ENCODE peak calls at places on chromosome 9, in six cellular contexts. H is sigmoid colon, K is aorta, F is heart left ventricle, B is transverse colon, U is psoas muscle. A is an unnamed sample. For H3K4me1, the result is how much of the 10 kb centered on the place peaks cover.

GRCh38 chr9:73042155-73042554 is 89.3 kb upstream of the ALDH1A1 start:
- DNase-seq in B (no peak), U (no peak), H (no peak), F (no peak), K (no peak), A (no peak)

GRCh38 chr9:27278374-27278773 is 18.6 kb downstream of the EQTN start:
- DNase-seq in U (no peak), F (no peak), B (no peak), K (no peak), H (no peak), A (no peak)

GRCh38 chr9:113807173-113808061 is 68.7 kb upstream of the ZNF618 start:
- DNase-seq in K (no peak), B (peak), F (no peak), U (no peak), H (peak), A (no peak)

GRCh38 chr9:125908138-125908537 is 161.0 kb downstream of the PBX3 start:
- DNase-seq in B (no peak), F (no peak), H (no peak), K (no peak), U (no peak), A (no peak)

GRCh38 chr9:10411272-10411671 is 201.5 kb downstream of the PTPRD start:
- DNase-seq in F (no peak), B (no peak), K (no peak), H (no peak), U (no peak), A (no peak)

GRCh38 chr9:13718539-13718938 is 439.0 kb upstream of the MPDZ start:
- DNase-seq in B (no peak), K (no peak), U (no peak), H (no peak), F (no peak), A (no peak)

GRCh38 chr9:129560849-129561248 is 60.1 kb downstream of the C9orf50 start:
- DNase-seq in B (no peak), K (no peak), F (no peak), H (no peak), U (no peak), A (no peak)

GRCh38 chr9:136859821-136860269 is 6.3 kb downstream of the EDF1 start:
- DNase-seq in B (peak), K (no peak), H (peak), F (no peak), U (no peak), A (no peak)

GRCh38 chr9:124778575-124779367 is 1.8 kb downstream of the OLFML2A start:
- DNase-seq in U (no peak), K (peak), H (peak), F (no peak), B (no peak), A (no peak)

GRCh38 chr9:110750272-110750671 is 81.7 kb downstream of the MUSK start:
- DNase-seq in U (peak), B (peak), F (peak), H (peak), K (peak), A (no peak)

GRCh38 chr9:96417610-96418073 is 528 bp downstream of the ZNF367 start:
- DNase-seq in K (peak), H (peak), F (peak), B (peak), U (peak), A (no peak)

GRCh38 chr9:23677446-23677845 is 148.6 kb downstream of the ELAVL2 start:
- DNase-seq in K (no peak), H (no peak), U (no peak), B (no peak), F (no peak), A (no peak)

GRCh38 chr9:97853844-97854695 is 1.0 kb downstream of the FOXE1 start:
- DNase-seq in B (no peak), U (no peak), H (no peak), F (no peak), K (no peak), A (no peak)

GRCh38 chr9:129491486-129491855 is 129.4 kb downstream of the C9orf50 start:
- DNase-seq in B (peak), H (peak), K (peak), F (peak), U (peak), A (no peak)

GRCh38 chr9:118829334-118829733 is 539.9 kb downstream of the BRINP1 start:
- DNase-seq in H (no peak), F (no peak), B (no peak), U (no peak), K (no peak), A (no peak)

GRCh38 chr9:112939418-112939817 is 48.7 kb upstream of the SLC46A2 start:
- DNase-seq in F (no peak), U (no peak), K (no peak), B (no peak), H (no peak), A (no peak)

GRCh38 chr9:77514886-77515711 is 133.0 kb downstream of the GNA14 start:
- DNase-seq in U (no peak), F (no peak), B (no peak), K (no peak), H (no peak), A (no peak)

GRCh38 chr9:115593587-115594091 is 475.7 kb upstream of the TNC start:
- DNase-seq in K (no peak), H (no peak), U (no peak), B (no peak), F (no peak), A (no peak)

GRCh38 chr9:116250881-116251280 is 97.3 kb downstream of the PAPPA start:
- DNase-seq in H (no peak), F (no peak), U (no peak), B (no peak), K (no peak), A (no peak)

GRCh38 chr9:129624947-129625346 is 1.0 kb upstream of the NTMT1 start:
- DNase-seq in B (no peak), K (no peak), U (no peak), H (no peak), F (no peak), A (no peak)

GRCh38 chr9:96022445-96023031 is 147.0 kb downstream of the ERCC6L2 start:
- DNase-seq in K (no peak), U (no peak), H (no peak), F (peak), B (peak), A (no peak)

GRCh38 chr9:123322771-123323481 is 33.1 kb upstream of the CRB2 start:
- DNase-seq in U (no peak), F (no peak), H (no peak), K (no peak), B (peak), A (no peak)

DNA sequence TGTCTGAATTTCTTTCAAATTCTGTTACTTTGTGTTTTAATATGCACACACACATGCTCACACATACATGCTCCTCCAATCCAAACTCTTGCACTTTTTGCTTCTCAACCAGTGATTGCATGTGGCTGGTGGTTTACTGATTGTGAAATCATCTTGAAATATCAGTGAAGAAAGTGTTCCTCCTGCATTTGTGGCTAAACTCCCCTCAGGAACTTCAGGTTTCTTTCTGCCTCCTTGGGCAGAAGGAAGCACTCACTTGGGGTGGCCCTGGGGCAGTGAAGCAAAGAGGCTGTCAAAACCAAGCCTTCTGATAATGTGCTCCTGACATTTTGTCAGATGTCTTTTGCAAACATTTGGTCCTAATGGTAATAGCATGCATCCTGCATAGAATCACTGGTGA is 377.3 kb upstream of the KLF4 start:
- DNase-seq in F (no peak), B (no peak), U (no peak), K (no peak), H (no peak), A (no peak)
- H3K4me1 ChIP-seq in F (under half), B (under half), U (under half), K (under half), H (under half), A (under half)

GRCh38 chr9:93129691-93130500 is 4.2 kb downstream of the NINJ1 start:
- DNase-seq in F (peak), K (no peak), B (peak), H (peak), U (peak), A (no peak)

GRCh38 chr9:93131599-93132286 is 2.3 kb downstream of the NINJ1 start:
- DNase-seq in F (no peak), K (no peak), B (peak), U (no peak), H (no peak), A (no peak)

GRCh38 chr9:93129286-93129685 is 4.8 kb downstream of the NINJ1 start:
- DNase-seq in B (peak), H (peak), F (peak), U (no peak), K (peak), A (no peak)

GRCh38 chr9:93132287-93132927 is 1.6 kb downstream of the NINJ1 start:
- DNase-seq in H (peak), F (peak), U (no peak), K (no peak), B (peak), A (peak)

DNA sequence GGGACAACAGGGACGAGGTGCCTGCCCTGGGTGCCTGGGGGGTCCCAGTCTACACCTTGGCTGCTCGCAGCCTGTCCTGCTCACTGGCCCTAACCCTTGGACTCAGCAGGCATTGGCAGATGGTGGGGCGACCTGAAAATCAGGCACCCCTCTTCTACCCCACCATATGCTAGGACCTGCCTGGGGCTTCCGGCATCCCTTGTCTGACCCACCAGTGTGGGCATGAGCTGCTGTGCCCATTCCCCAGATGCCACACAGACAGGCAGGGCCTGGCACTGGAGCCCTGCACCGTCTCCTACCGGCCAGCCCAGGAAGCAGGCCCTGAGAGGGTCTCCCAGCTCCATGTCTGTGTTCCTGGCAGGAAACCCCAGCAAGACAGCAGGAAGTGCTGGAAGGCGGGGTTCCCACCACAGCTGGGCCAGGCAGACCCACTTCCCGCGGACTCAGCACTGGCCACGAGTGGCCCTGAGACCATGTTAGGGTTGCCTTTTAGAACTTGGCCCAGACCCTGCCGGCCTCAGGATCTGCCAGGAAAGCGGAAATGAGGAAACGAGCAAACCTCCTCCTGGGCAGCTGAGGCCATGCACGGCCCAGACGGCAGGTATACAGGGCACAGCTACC is 3.1 kb downstream of the NINJ1 start:
- DNase-seq in F (peak), K (no peak), H (peak), B (peak), U (peak), A (no peak)
- H3K27ac ChIP-seq in F (peak), K (no peak), H (peak), B (peak), U (peak), A (no peak)

DNA sequence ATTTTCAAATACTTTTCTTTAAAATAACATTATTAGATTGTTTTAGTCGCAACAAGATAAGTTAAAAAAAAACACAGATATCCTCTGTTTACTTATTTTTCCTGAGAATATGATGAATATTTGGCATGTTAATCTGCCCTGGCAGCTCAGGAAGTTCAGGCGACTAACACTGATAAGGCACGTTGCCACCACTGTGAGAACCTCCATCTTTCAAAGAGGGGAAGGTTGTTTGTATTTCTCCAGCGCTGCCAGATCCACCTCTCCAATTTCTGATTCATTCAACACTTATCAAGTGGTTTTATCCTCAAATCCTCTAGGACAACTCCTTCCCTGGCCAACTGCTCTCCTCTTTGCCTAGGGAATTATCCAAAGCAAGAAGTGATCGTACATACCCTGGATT is 21.8 kb downstream of the CTNNAL1 start:
- DNase-seq in K (no peak), H (no peak), F (no peak), B (no peak), U (no peak), A (no peak)
- H3K4me3 ChIP-seq in K (no peak), H (no peak), F (no peak), B (no peak), U (no peak), A (no peak)

GRCh38 chr9:133877967-133878366 is 114.2 kb downstream of the VAV2 start:
- DNase-seq in F (peak), U (no peak), K (no peak), B (no peak), H (no peak), A (no peak)

GRCh38 chr9:133876144-133876543 is 116.0 kb downstream of the VAV2 start:
- DNase-seq in H (no peak), F (peak), U (peak), B (no peak), K (no peak), A (no peak)

GRCh38 chr9:133876836-133877235 is 115.3 kb downstream of the VAV2 start:
- DNase-seq in F (no peak), H (no peak), U (no peak), K (no peak), B (no peak), A (no peak)

GRCh38 chr9:133878402-133878801 is 113.7 kb downstream of the VAV2 start:
- DNase-seq in K (no peak), F (peak), U (no peak), B (no peak), H (no peak), A (no peak)

DNA sequence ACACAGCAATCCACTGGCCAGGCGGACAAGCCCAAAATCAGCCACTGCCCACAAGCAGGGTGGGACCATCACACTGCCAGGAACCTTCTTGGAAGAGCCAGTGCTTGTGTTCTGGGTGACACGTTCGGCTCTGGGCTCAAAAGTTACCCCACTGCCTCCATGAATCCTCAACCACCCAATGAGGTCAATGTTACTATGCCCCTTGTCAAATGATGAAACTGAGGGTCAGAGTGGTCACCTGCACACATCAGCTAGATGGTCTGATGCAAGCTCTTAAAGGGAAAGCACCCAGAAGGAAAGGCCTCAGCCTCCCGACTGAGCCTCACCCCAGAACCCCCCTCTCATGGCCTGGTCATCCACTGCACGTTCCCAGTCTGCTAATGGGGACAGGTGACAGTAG is 114.8 kb downstream of the VAV2 start:
- DNase-seq in K (no peak), F (no peak), H (no peak), U (no peak), B (no peak), A (no peak)
- H3K4me1 ChIP-seq in K (under half), F (under half), H (under half), U (under half), B (under half), A (half or more)

GRCh38 chr9:127313042-127313560 is 48.5 kb downstream of the GARNL3 start:
- DNase-seq in U (no peak), K (no peak), B (no peak), F (no peak), H (no peak), A (no peak)

GRCh38 chr9:127308559-127309429 is 44.2 kb downstream of the GARNL3 start:
- DNase-seq in H (no peak), F (no peak), B (no peak), U (no peak), K (no peak), A (no peak)

GRCh38 chr9:127307802-127308201 is 43.2 kb downstream of the GARNL3 start:
- DNase-seq in B (no peak), K (no peak), U (peak), F (no peak), H (no peak), A (no peak)

GRCh38 chr9:127311239-127311741 is 46.7 kb downstream of the GARNL3 start:
- DNase-seq in F (no peak), U (no peak), H (no peak), K (no peak), B (peak), A (no peak)

DNA sequence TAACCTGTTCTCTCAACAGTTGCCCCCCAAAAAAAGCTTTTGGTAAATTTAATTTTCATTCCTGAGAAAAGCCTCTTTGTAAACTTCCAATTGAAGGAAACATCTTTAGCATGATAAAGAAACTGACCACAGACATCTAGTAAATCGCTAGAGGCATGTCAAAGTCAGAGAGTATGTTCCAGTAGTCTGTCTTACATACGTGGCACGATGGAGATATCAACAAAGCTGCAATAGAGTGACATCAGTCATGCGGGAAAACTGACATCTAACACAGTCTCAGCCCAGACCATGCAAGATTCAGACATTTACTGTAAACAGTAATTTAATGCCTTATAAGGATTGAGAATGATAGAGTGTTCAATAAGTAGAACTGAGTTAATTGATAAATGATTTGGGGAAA is 45.1 kb downstream of the GARNL3 start:
- DNase-seq in U (no peak), F (no peak), H (no peak), B (no peak), K (no peak), A (no peak)
- H3K27ac ChIP-seq in U (no peak), F (peak), H (no peak), B (no peak), K (no peak), A (no peak)

GRCh38 chr9:135695642-135696041 is 3.6 kb downstream of the SOHLH1 start:
- DNase-seq in U (no peak), B (no peak), K (no peak), F (no peak), H (no peak), A (no peak)
- H3K4me3 ChIP-seq in U (no peak), B (no peak), K (no peak), F (no peak), H (no peak), A (no peak)

GRCh38 chr9:120924698-120925534 is 1.7 kb downstream of the TRAF1 start:
- DNase-seq in F (no peak), U (no peak), K (no peak), B (no peak), H (peak), A (no peak)
- H3K4me1 ChIP-seq in F (under half), U (under half), K (under half), B (under half), H (under half), A (under half)